ENCODE peak calls at places on chromosomes 3 and 15, in eight cellular contexts. M is AG09309; P is GM04504; G is MV-4-11; E is T-helper 1 cell; B is hypothalamus; C is C1 segment of cervical spinal cord; L is CD4-positive, alpha-beta memory T cell. W is an unnamed sample.

GRCh38 chr3:66047321-66048050 is 8.8 kb upstream of the MAGI1 start:
- DNase-seq in M (peak), P (peak), G (no peak), E (no peak), B (no peak), C (no peak), L (no peak), W (no peak)

GRCh38 chr15:73156431-73157191 is 104.3 kb downstream of the NEO1 start:
- DNase-seq in M (no peak), P (no peak), G (peak), E (no peak), B (no peak), C (no peak), L (no peak), W (no peak)

GRCh38 chr15:93150910-93151309 is 61.9 kb upstream of the RGMA start:
- DNase-seq in M (no peak), P (no peak), G (no peak), E (no peak), B (no peak), C (no peak), L (no peak), W (no peak)

GRCh38 chr3:24388611-24389010 is 106.0 kb downstream of the THRB start:
- DNase-seq in M (no peak), P (no peak), G (no peak), E (no peak), B (no peak), C (no peak), L (no peak), W (no peak)

GRCh38 chr3:169846458-169847193 is 23.1 kb downstream of the LRRC31 start:
- DNase-seq in M (peak), P (peak), G (no peak), E (no peak), B (no peak), C (no peak), L (no peak), W (no peak)

GRCh38 chr3:125119752-125120369 is 64.1 kb upstream of the HEG1 start:
- DNase-seq in M (no peak), P (no peak), G (peak), E (no peak), B (no peak), C (no peak), L (no peak), W (no peak)

GRCh38 chr3:29281265-29282228 is 676 bp downstream of the RBMS3 start:
- DNase-seq in M (no peak), P (no peak), G (no peak), E (no peak), B (no peak), C (no peak), L (no peak), W (no peak)

GRCh38 chr3:41640076-41640475 is 321.8 kb downstream of the ULK4 start:
- DNase-seq in M (no peak), P (no peak), G (no peak), E (no peak), B (no peak), C (no peak), L (no peak), W (no peak)

GRCh38 chr3:52106951-52107611 is 47.1 kb downstream of the POC1A start:
- DNase-seq in M (no peak), P (no peak), G (no peak), E (no peak), B (no peak), C (no peak), L (no peak), W (no peak)

GRCh38 chr3:144369151-144369879 is 397.7 kb downstream of the DIPK2A start:
- DNase-seq in M (no peak), P (no peak), G (no peak), E (no peak), B (no peak), C (no peak), L (no peak), W (no peak)